ENCODE peak calls at places on chromosomes 4 and X, in four cellular contexts. S is bronchial epithelial cell, X is kidney, D is AG10803. Y is an unnamed sample.

GRCh38 chr4:117660668-117661067 is 373.6 kb upstream of the NDST3 start:
- DNase-seq in S (no peak), X (no peak), D (no peak), Y (no peak)

GRCh38 chr4:45063701-45064100 is 337.3 kb upstream of the GNPDA2 start:
- DNase-seq in D (no peak), S (no peak), X (no peak), Y (no peak)

GRCh38 chrX:19902110-19902509 is 14.7 kb upstream of the SH3KBP1 start:
- DNase-seq in S (no peak), D (peak), X (no peak), Y (no peak)

GRCh38 chrX:22325091-22325490 is 52.4 kb downstream of the CBLL2 start:
- DNase-seq in D (peak), X (no peak), S (no peak), Y (no peak)

GRCh38 chr4:183182873-183183725 is 84.0 kb downstream of the WWC2 start:
- DNase-seq in X (no peak), D (peak), S (peak), Y (peak)

GRCh38 chr4:141077611-141078225 is 55.6 kb downstream of the RNF150 start:
- DNase-seq in D (no peak), X (no peak), S (no peak), Y (no peak)

GRCh38 chr4:110644008-110644407 is 21.1 kb upstream of the PITX2 start:
- DNase-seq in S (no peak), X (no peak), D (no peak), Y (no peak)

GRCh38 chr4:185542626-185543336 is 7.5 kb upstream of the PDLIM3 start:
- DNase-seq in D (no peak), S (no peak), X (peak), Y (no peak)

GRCh38 chrX:77342028-77342427 is 105.2 kb upstream of the FGF16 start:
- DNase-seq in X (no peak), S (no peak), D (no peak), Y (no peak)

GRCh38 chrX:123223859-123224258 is 39.8 kb downstream of the GRIA3 start:
- DNase-seq in S (no peak), X (no peak), D (no peak), Y (no peak)

GRCh38 chr4:24278693-24279092 is 305.7 kb downstream of the DHX15 start:
- DNase-seq in X (no peak), S (no peak), D (no peak), Y (no peak)

GRCh38 chr4:156190606-156191005 is 236.9 kb upstream of the CTSO start:
- DNase-seq in D (peak), S (peak), X (no peak), Y (peak)

GRCh38 chrX:30888526-30889146 is 418 bp downstream of the TAB3 start:
- DNase-seq in S (no peak), D (no peak), X (no peak), Y (no peak)

GRCh38 chr4:73734405-73735070 is 5.8 kb upstream of the CXCL8 start:
- DNase-seq in D (peak), S (no peak), X (no peak), Y (no peak)

GRCh38 chr4:61202100-61202637 is 2.0 kb downstream of the ADGRL3 start:
- DNase-seq in D (no peak), S (no peak), X (peak), Y (no peak)
- H3K4me3 ChIP-seq in D (no peak), S (peak), X (peak), Y (peak)

DNA sequence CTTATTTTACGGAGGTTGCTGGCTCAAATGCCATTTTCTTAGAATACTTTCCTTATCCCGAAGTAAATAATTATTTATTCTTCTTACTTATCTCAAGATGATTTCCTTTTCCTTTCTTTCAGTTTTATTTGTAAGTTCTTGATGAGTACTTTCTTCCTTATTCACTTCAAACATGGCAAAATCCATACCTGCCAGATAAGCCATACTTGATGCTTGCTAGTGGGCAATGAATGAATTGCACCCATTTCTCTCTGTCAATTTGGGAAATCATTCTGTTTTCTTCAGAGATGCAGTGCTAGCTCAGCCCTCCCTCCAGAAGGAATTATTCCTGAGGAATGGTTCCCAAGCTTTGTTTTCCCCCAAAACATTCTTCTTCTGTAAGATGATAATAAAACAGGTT is 598.3 kb downstream of the SPRY1 start:
- DNase-seq in X (no peak), S (no peak), D (no peak), Y (no peak)
- TF ChIP-seq CTCF in X (no peak), S (peak), D (peak), Y (peak)

GRCh38 chr4:120062663-120063195 is 3.9 kb downstream of the MAD2L1 start:
- DNase-seq in D (no peak), S (no peak), X (no peak), Y (no peak)
- H3K4me3 ChIP-seq in D (no peak), S (no peak), X (no peak), Y (no peak)

GRCh38 chr4:122700178-122700725 is 32.3 kb upstream of the BBS12 start:
- DNase-seq in X (no peak), D (no peak), S (peak), Y (peak)
- TF ChIP-seq CTCF in X (no peak), D (no peak), S (no peak), Y (no peak)

GRCh38 chr4:40325406-40326019 is 9.6 kb upstream of the CHRNA9 start:
- DNase-seq in X (no peak), S (peak), D (peak), Y (peak)
- H3K4me3 ChIP-seq in X (no peak), S (no peak), D (no peak), Y (no peak)

GRCh38 chr4:1369484-1370079 is 22.6 kb downstream of the UVSSA start:
- DNase-seq in D (no peak), X (peak), S (no peak), Y (no peak)

GRCh38 chr4:1368421-1369090 is 21.5 kb downstream of the UVSSA start:
- DNase-seq in S (no peak), X (peak), D (no peak), Y (no peak)

GRCh38 chr4:1367936-1368289 is 20.9 kb downstream of the UVSSA start:
- DNase-seq in D (no peak), S (no peak), X (no peak), Y (no peak)

GRCh38 chr4:1370321-1371124 is 23.5 kb downstream of the UVSSA start:
- DNase-seq in X (peak), S (no peak), D (no peak), Y (no peak)

DNA sequence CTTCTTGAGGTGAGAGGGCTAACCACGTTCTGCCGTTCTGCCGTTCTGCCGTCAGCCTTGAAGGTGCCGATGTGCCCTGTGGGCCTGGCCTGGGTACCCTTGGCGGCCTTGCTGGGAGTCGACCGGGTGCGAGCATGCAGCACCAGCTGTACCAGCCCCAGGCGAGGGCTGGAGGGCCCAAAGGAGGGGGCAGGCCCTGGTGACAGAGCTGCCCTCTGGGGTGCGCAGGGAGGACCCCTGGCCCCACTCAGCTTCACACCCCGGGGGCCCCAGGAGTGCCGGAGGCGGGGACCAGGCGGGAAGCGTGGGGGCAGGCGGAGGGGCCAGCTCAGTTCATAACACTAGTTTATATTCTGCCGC is 22.1 kb downstream of the UVSSA start:
- DNase-seq in X (peak), S (no peak), D (no peak), Y (no peak)
- TF ChIP-seq CTCF in X (no peak), S (no peak), D (no peak), Y (no peak)

DNA sequence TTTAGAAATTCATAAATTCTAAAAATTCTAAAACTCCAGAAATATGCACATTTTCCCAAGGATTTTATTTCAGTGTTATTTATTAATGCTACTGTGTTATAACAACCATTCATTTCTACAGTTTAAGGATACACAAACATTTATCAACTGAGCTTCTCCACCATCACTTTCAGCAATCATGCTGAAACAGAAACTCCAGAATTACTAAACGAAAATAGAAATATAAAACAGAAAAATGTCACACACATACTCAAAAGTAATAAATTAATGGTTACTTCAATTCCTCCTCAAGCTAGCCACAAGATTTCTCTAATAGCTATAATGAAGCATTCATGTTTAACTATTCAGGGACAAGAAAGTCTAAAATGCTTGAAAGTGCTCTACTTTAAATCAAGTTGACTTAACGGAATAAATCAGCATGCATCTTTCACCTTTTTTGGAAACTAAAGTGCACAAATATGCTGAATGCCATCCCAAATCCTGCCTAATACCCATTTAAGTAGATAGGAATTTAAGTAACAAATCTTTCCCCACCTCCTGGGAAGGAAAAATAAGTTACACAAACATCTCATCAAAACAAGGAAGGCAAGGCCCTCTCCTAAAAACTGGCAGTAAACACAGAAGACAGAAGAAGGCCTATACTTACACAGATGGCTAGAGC is 563 bp downstream of the FAM13A start:
- DNase-seq in D (no peak), S (no peak), X (no peak), Y (no peak)
- H3K4me3 ChIP-seq in D (peak), S (peak), X (peak), Y (peak)

GRCh38 chr4:10087152-10087791 is 29.3 kb downstream of the WDR1 start:
- DNase-seq in D (no peak), S (no peak), X (peak), Y (no peak)

GRCh38 chr4:10090467-10091250 is 25.9 kb downstream of the WDR1 start:
- DNase-seq in X (peak), D (no peak), S (no peak), Y (no peak)

GRCh38 chr4:10088135-10089010 is 28.2 kb downstream of the WDR1 start:
- DNase-seq in D (no peak), X (peak), S (peak), Y (peak)

GRCh38 chr4:10091531-10092181 is 24.9 kb downstream of the WDR1 start:
- DNase-seq in X (peak), D (no peak), S (no peak), Y (no peak)

DNA sequence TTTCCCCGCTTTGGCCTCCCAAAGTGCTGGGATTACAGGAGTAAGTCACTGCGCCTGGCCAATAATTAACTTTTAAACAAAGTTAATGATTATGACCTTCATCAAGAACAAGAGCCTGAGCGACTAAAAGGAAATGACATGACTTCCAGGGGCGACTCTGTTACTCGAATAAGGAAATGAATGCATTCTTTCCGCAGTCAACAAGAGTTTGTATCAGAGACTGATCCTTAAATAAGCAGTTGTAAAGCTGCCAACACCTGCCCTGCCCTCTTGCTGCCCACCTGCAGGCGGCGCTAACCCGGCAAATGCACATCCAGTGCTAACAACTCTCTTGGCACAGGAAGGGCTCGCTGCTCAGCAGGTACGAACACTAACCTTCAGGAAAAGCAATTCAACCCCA is 27.3 kb downstream of the WDR1 start:
- DNase-seq in D (no peak), X (peak), S (no peak), Y (peak)
- TF ChIP-seq CTCF in D (peak), X (peak), S (peak), Y (peak)

GRCh38 chr4:16222957-16223527 is 3.2 kb downstream of the TAPT1 start:
- DNase-seq in D (peak), S (no peak), X (no peak), Y (no peak)
- H3K4me3 ChIP-seq in D (no peak), S (no peak), X (peak), Y (no peak)